ENCODE peak calls at places on chromosomes 11 and 22, in five cellular contexts. H, D, A, Q and X are unnamed samples.

GRCh38 chr11:23755769-23756168 is 741.1 kb upstream of the LUZP2 start:
- DNase-seq in H (no peak), D (no peak), A (peak), Q (no peak), X (peak)

GRCh38 chr22:38730411-38730871 is 24.7 kb downstream of the GTPBP1 start:
- DNase-seq in H (no peak), D (no peak), A (no peak), Q (no peak), X (no peak)

GRCh38 chr11:97610000-97610399 is 1220.2 kb downstream of the JRKL start:
- DNase-seq in H (peak), D (no peak), A (peak), Q (no peak), X (peak)

GRCh38 chr11:33015621-33016551 is at the start of gene DEPDC7:
- DNase-seq in H (peak), D (peak), A (peak), Q (peak), X (peak)

GRCh38 chr11:46272816-46273427 is 4.5 kb upstream of the CREB3L1 start:
- DNase-seq in H (peak), D (peak), A (peak), Q (peak), X (peak)

GRCh38 chr22:41524809-41525449 is 19.3 kb downstream of the POLR3H start:
- DNase-seq in H (no peak), D (no peak), A (peak), Q (no peak), X (no peak)

GRCh38 chr11:10139656-10140055 is 154.4 kb downstream of the SBF2 start:
- DNase-seq in H (peak), D (no peak), A (peak), Q (peak), X (peak)

GRCh38 chr22:27212081-27212480 is 554.7 kb downstream of the MIAT start:
- DNase-seq in H (no peak), D (no peak), A (peak), Q (no peak), X (no peak)

GRCh38 chr11:32229566-32230240 is 138.8 kb downstream of the RCN1 start:
- DNase-seq in H (no peak), D (no peak), A (no peak), Q (no peak), X (no peak)

GRCh38 chr11:122375687-122376399 is 259.8 kb upstream of the BLID start:
- DNase-seq in H (peak), D (no peak), A (peak), Q (peak), X (peak)

GRCh38 chr22:39666495-39666894 is 95.9 kb downstream of the CACNA1I start:
- DNase-seq in H (no peak), D (no peak), A (no peak), Q (peak), X (no peak)

GRCh38 chr22:24128024-24128423 is 53.3 kb upstream of the SUSD2 start:
- DNase-seq in H (no peak), D (no peak), A (no peak), Q (no peak), X (no peak)

GRCh38 chr11:4551346-4551979 is 6.5 kb downstream of the OR52M1 start:
- DNase-seq in H (peak), D (no peak), A (peak), Q (no peak), X (peak)
- TF ChIP-seq CTCF in H (peak), D (no peak), A (peak), Q (peak), X (peak)

GRCh38 chr11:8911040-8911823 is at the start of gene AKIP1:
- DNase-seq in H (peak), D (peak), A (peak), Q (peak), X (peak)

GRCh38 chr11:8910662-8911039 is 338 bp upstream of the AKIP1 start:
- DNase-seq in H (no peak), D (no peak), A (no peak), Q (no peak), X (no peak)

GRCh38 chr11:8917157-8917820 is 6.3 kb downstream of the AKIP1 start:
- DNase-seq in H (peak), D (peak), A (peak), Q (peak), X (peak)

GRCh38 chr11:8914661-8915018 is 3.7 kb downstream of the AKIP1 start:
- DNase-seq in H (no peak), D (no peak), A (no peak), Q (no peak), X (no peak)

GRCh38 chr11:8913961-8914660 is 3.1 kb downstream of the AKIP1 start:
- DNase-seq in H (peak), D (no peak), A (peak), Q (no peak), X (peak)
- H3K4me3 ChIP-seq in H (no peak), D (no peak), A (peak), Q (no peak), X (peak)

GRCh38 chr11:35144103-35144741 is 5.3 kb downstream of the CD44 start:
- DNase-seq in H (peak), D (peak), A (peak), Q (peak), X (peak)
- TF ChIP-seq CTCF in H (no peak), D (no peak), A (peak), Q (no peak), X (no peak)

DNA sequence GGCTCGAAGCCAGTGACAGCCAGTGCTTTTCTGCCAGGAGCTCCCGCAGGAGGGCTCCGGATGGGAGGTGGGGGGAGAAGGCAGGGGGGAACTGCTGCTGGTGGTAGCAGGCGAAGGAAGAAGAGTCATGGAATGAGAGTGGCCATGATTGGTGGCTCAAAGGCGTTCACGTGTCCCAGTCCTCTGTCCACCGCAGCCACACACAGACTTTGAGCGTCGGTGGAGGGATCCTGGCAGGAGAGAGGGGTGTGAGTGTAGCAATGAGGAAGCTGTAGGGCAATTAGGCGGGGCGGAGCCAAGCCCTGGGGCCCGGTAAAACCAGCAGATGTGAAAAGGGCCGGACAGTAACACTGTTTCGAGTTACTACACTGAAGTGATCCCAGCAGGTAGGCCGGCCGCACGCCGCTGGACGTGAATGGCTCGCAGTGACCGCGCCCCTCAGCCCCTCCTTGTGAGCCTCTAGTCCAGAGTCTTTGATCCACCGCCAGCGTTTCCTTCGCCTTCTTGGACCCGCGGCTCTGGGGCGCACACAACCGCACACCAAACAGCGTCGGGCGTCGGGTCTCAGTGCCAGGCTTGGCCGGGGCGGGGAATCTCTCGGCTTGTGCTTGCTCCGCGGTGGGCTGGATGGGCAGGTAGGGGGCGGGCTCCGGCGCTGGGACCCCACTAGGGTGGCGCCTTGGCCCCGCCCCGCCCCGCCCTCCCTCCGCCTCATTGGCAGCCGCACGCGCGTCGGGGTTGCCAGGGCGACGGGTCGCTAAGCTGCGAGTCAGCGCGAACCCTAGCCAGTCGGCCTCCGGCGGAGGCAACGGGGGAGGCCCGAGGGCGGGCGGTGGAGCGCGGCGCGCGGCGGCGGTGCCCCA is at the start of gene LRRC10B:
- DNase-seq in H (peak), D (no peak), A (no peak), Q (peak), X (no peak)
- H3K4me3 ChIP-seq in H (no peak), D (peak), A (peak), Q (peak), X (peak)

GRCh38 chr22:35353318-35353717 is 27.6 kb upstream of the HMOX1 start:
- DNase-seq in H (no peak), D (no peak), A (no peak), Q (no peak), X (no peak)

GRCh38 chr22:35349704-35350538 is 31.0 kb upstream of the HMOX1 start:
- DNase-seq in H (no peak), D (no peak), A (no peak), Q (no peak), X (peak)

GRCh38 chr22:35350539-35351503 is 30.1 kb upstream of the HMOX1 start:
- DNase-seq in H (peak), D (peak), A (peak), Q (peak), X (peak)

GRCh38 chr22:35354068-35354467 is 26.8 kb upstream of the HMOX1 start:
- DNase-seq in H (no peak), D (no peak), A (no peak), Q (no peak), X (no peak)

GRCh38 chr22:35352214-35353111 is 28.4 kb upstream of the HMOX1 start:
- DNase-seq in H (no peak), D (no peak), A (peak), Q (peak), X (no peak)
- TF ChIP-seq CTCF in H (no peak), D (no peak), A (peak), Q (no peak), X (no peak)